ENCODE peak calls at places on chromosomes 11 and 22, in four cellular contexts. R, P, G and D are unnamed samples.

GRCh38 chr11:45665206-45665932 is at the start of gene CHST1:
- DNase-seq in R (peak; percentile 9), P (no peak), G (no peak), D (peak; percentile 43)

GRCh38 chr11:103659138-103659734 is 377.2 kb upstream of the DDI1 start:
- DNase-seq in R (no peak), P (no peak), G (no peak), D (peak; percentile 12)

GRCh38 chr22:35690001-35690400 is 27.7 kb upstream of the APOL5 start:
- DNase-seq in R (no peak), P (no peak), G (no peak), D (no peak)

GRCh38 chr22:20946080-20946986 is 20.7 kb upstream of the AIFM3 start:
- DNase-seq in R (no peak), P (no peak), G (no peak), D (no peak)

GRCh38 chr11:124661553-124661952 is 12.0 kb downstream of the SIAE start:
- DNase-seq in R (no peak), P (no peak), G (no peak), D (no peak)

GRCh38 chr11:128928400-128928799 is 14.3 kb downstream of the TP53AIP1 start:
- DNase-seq in R (no peak), P (peak; percentile 65), G (no peak), D (no peak)

GRCh38 chr11:100863080-100863581 is 176.0 kb downstream of the ARHGAP42 start:
- DNase-seq in R (peak; percentile 90), P (peak; percentile 49), G (no peak), D (no peak)

GRCh38 chr11:78325274-78325781 is 92.3 kb downstream of the GAB2 start:
- DNase-seq in R (peak; percentile 74), P (peak; percentile 32), G (no peak), D (no peak)

GRCh38 chr22:45608763-45609180 is 62.9 kb upstream of the ATXN10 start:
- DNase-seq in R (no peak), P (no peak), G (no peak), D (no peak)

GRCh38 chr22:35792501-35792900 is 74.8 kb downstream of the APOL5 start:
- DNase-seq in R (no peak), P (no peak), G (no peak), D (no peak)

GRCh38 chr11:128624269-128625170 is 37.2 kb upstream of the ETS1 start:
- DNase-seq in R (no peak), P (no peak), G (no peak), D (no peak)

GRCh38 chr11:65898656-65899355 is 1.4 kb downstream of the FOSL1 start:
- DNase-seq in R (no peak), P (no peak), G (no peak), D (no peak)

GRCh38 chr22:33832558-33833151 is 87.6 kb downstream of the LARGE1 start:
- DNase-seq in R (no peak), P (no peak), G (no peak), D (no peak)

GRCh38 chr11:20873054-20873453 is 203.7 kb downstream of the NELL1 start:
- DNase-seq in R (peak; percentile 32), P (no peak), G (peak; percentile 49), D (peak; percentile 61)

GRCh38 chr11:7098235-7098832 is 9.5 kb downstream of the RBMXL2 start:
- DNase-seq in R (peak; percentile 67), P (peak; percentile 40), G (peak; percentile 49), D (no peak)

GRCh38 chr11:109553284-109553683 is 131.3 kb downstream of the C11orf87 start:
- DNase-seq in R (no peak), P (no peak), G (no peak), D (no peak)

GRCh38 chr11:120517390-120518315 is 6.1 kb downstream of the GRIK4 start:
- DNase-seq in R (no peak), P (no peak), G (no peak), D (no peak)

GRCh38 chr11:75576445-75577049 is 14.5 kb downstream of the SERPINH1 start:
- DNase-seq in R (no peak), P (peak; percentile 45), G (no peak), D (peak; percentile 50)

GRCh38 chr22:38313384-38313955 is 3.8 kb downstream of the CSNK1E start:
- DNase-seq in R (no peak), P (peak; percentile 35), G (no peak), D (no peak)

GRCh38 chr22:46515208-46516111 is 22.0 kb downstream of the CELSR1 start:
- DNase-seq in R (no peak), P (no peak), G (no peak), D (no peak)

GRCh38 chr22:46848227-46848626 is 85.8 kb downstream of the TBC1D22A start:
- DNase-seq in R (no peak), P (no peak), G (no peak), D (no peak)

GRCh38 chr11:94181943-94182342 is 53.3 kb downstream of the PANX1 start:
- DNase-seq in R (no peak), P (no peak), G (no peak), D (no peak)

GRCh38 chr22:19523240-19524169 is 705 bp downstream of the CLDN5 start:
- DNase-seq in R (no peak), P (no peak), G (no peak), D (peak; percentile 70)

GRCh38 chr11:72683782-72684200 is 9.6 kb upstream of the PDE2A start:
- DNase-seq in R (peak; percentile 74), P (no peak), G (peak; percentile 33), D (peak; percentile 92)

GRCh38 chr11:2097356-2097997 is 41.7 kb downstream of the IGF2 start:
- DNase-seq in R (peak; percentile 8), P (no peak), G (peak; percentile 90), D (peak; percentile 79)

GRCh38 chr11:70410276-70410675 is 11.9 kb downstream of the CTTN start:
- DNase-seq in R (no peak), P (no peak), G (no peak), D (no peak)

GRCh38 chr22:35021166-35021565 is 44.8 kb upstream of the ISX start:
- DNase-seq in R (no peak), P (no peak), G (no peak), D (no peak)

GRCh38 chr11:35182317-35182939 is 43.5 kb downstream of the CD44 start:
- DNase-seq in R (no peak), P (peak; percentile 52), G (no peak), D (no peak)

GRCh38 chr11:130573767-130574166 is 125.3 kb downstream of the ADAMTS15 start:
- DNase-seq in R (no peak), P (no peak), G (no peak), D (no peak)

DNA sequence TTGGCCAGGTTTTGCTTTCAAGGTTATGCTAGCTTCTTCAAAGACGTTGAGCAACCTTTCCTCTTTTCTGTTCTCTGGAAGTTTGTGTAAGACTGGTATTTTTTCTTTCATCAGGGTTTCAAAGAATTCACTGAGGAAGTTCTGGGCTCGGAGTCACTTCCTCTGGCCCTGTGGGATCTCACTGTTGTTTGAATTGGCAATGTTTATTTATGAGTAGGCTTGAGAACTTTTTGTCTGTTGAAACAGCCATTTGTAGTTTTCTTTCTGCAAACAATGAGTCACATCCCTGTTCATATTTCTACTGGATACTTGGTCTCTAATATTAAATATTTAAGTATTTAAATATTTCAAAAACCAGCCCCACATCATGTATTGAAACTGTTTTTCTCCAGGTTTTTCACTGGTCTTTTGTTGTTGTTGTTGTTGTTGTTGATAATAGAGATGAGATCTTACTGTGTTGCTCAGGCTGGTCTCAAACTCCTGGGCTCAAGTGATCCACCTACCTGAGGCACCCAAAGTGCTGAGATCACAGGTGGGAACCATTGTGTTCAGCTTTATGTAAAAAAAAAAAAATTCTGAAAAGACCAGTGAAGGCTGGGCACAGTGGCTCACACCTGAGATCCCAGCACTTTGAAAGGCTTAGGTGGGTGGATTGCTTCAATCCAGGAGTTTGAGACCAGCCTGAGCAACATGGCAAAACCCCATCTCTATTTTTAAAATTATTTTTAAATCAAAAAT is 26.9 kb downstream of the SUSD2 start:
- DNase-seq in R (no peak), P (no peak), G (peak; percentile 92), D (no peak)
- TF ChIP-seq ETV6 in R (no peak), P (no peak), G (no peak), D (no peak)

GRCh38 chr11:132648841-132649240 is 883.5 kb downstream of the OPCML start:
- DNase-seq in R (no peak), P (no peak), G (no peak), D (no peak)
- TF ChIP-seq ETV6 in R (no peak), P (no peak), G (no peak), D (no peak)

GRCh38 chr22:50228366-50228765 is 16.5 kb downstream of the TUBGCP6 start:
- DNase-seq in R (no peak), P (no peak), G (no peak), D (no peak)

GRCh38 chr22:50226224-50227165 is 18.3 kb downstream of the TUBGCP6 start:
- DNase-seq in R (no peak), P (no peak), G (no peak), D (no peak)

GRCh38 chr22:50229370-50229769 is 15.5 kb downstream of the TUBGCP6 start:
- DNase-seq in R (no peak), P (no peak), G (no peak), D (no peak)

GRCh38 chr22:50225200-50225969 is 19.4 kb downstream of the TUBGCP6 start:
- DNase-seq in R (no peak), P (no peak), G (peak; percentile 44), D (no peak)

DNA sequence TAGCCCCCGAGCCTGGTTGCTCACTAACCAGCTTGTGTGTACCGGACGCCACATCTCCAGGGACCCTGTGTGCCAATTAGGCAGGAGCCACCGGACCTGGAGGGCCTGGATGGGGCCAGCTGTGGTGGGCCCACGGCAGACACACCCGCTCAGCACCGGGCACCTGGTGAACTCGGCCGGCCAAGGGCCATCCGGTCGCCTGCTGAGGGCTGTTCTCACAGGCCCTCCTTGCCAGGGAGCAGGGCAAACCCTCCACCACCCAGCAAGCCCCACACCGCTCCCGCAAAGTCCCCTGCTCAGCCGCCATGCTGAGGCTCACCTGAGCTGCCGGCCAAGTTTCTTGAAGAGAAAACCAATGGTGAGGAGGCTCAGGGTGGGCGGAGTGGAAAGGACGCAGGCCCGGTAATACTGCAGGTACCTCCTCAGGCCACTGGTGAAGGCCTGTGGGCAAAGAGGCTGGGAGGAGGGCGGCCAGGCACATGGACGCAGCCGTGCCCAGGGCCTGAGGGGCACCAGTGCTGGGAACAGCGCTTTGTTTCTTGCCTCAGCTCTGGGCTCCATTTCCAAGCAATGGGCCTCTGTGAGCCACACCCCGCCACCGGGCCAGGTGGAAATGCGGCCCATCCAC is 17.1 kb downstream of the TUBGCP6 start:
- DNase-seq in R (no peak), P (no peak), G (no peak), D (no peak)
- TF ChIP-seq ETV6 in R (no peak), P (no peak), G (no peak), D (no peak)

GRCh38 chr22:37197451-37198289 is 9.6 kb upstream of the C1QTNF6 start:
- DNase-seq in R (peak; percentile 34), P (no peak), G (peak; percentile 86), D (no peak)

GRCh38 chr22:37201066-37201820 is 11.0 kb downstream of the SSTR3 start:
- DNase-seq in R (no peak), P (no peak), G (no peak), D (no peak)

GRCh38 chr22:37199103-37199838 is 11.2 kb upstream of the C1QTNF6 start:
- DNase-seq in R (peak; percentile 97), P (peak; percentile 98), G (peak; percentile 93), D (peak; percentile 99)

GRCh38 chr22:37198290-37199102 is 10.4 kb upstream of the C1QTNF6 start:
- DNase-seq in R (peak; percentile 84), P (no peak), G (peak; percentile 80), D (peak; percentile 87)

GRCh38 chr22:37199839-37200161 is 11.8 kb upstream of the C1QTNF6 start:
- DNase-seq in R (no peak), P (no peak), G (peak; percentile 84), D (no peak)
- TF ChIP-seq ETV6 in R (no peak), P (no peak), G (no peak), D (no peak)